ENCODE peak calls at places on chromosomes 16 and 17, in five cellular contexts. T is HEK293T, C is GM12878, D is SK-N-SH, A is HepG2. B is an unnamed sample.

GRCh38 chr16:30046178-30046577 is 15.1 kb upstream of the TLCD3B start:
- DNase-seq in C (no peak), D (no peak), T (no peak), A (no peak), B (no peak)

GRCh38 chr17:55825213-55825612 is 74.4 kb downstream of the PCTP start:
- DNase-seq in A (peak; percentile 10), T (no peak), C (no peak), D (no peak), B (peak; percentile 38)

GRCh38 chr17:73280191-73280590 is 18.5 kb upstream of the CPSF4L start:
- DNase-seq in D (no peak), A (no peak), C (no peak), T (no peak), B (no peak)

GRCh38 chr17:81807210-81807719 is 3.3 kb downstream of the GCGR start:
- DNase-seq in A (no peak), D (no peak), T (no peak), C (no peak), B (no peak)

GRCh38 chr17:64067642-64068041 is 47.2 kb upstream of the ICAM2 start:
- DNase-seq in D (no peak), C (no peak), A (no peak), T (no peak), B (no peak)

GRCh38 chr17:3851461-3852100 is 5.5 kb upstream of the NCBP3 start:
- DNase-seq in D (no peak), C (no peak), T (no peak), A (no peak), B (no peak)

GRCh38 chr17:62062313-62062712 is 2.8 kb downstream of the MED13 start:
- DNase-seq in A (no peak), D (no peak), C (no peak), T (no peak), B (no peak)

GRCh38 chr17:71530227-71530626 is 590.6 kb upstream of the SOX9 start:
- DNase-seq in C (no peak), T (no peak), A (no peak), D (no peak), B (no peak)

GRCh38 chr17:16942141-16943031 is 29.5 kb downstream of the TNFRSF13B start:
- DNase-seq in D (no peak), C (no peak), T (no peak), A (peak; percentile 27), B (no peak)

GRCh38 chr16:68259421-68259820 is 4.9 kb upstream of the SLC7A6 start:
- DNase-seq in C (no peak), T (no peak), A (no peak), D (no peak), B (no peak)

GRCh38 chr16:12449795-12450194 is 353.9 kb downstream of the CPPED1 start:
- DNase-seq in D (no peak), T (no peak), A (no peak), C (no peak), B (no peak)

GRCh38 chr17:41404024-41404651 is 6.7 kb upstream of the KRT31 start:
- DNase-seq in A (peak; percentile 95), D (no peak), T (no peak), C (no peak), B (no peak)

GRCh38 chr17:72515291-72516065 is 394.7 kb downstream of the SOX9 start:
- DNase-seq in C (peak; percentile 77), T (no peak), D (peak; percentile 42), A (no peak), B (no peak)

GRCh38 chr17:2952174-2952845 is 111.1 kb downstream of the OR1D5 start:
- DNase-seq in A (peak; percentile 52), D (no peak), C (no peak), T (no peak), B (no peak)

GRCh38 chr16:22008215-22009142 is 568 bp downstream of the MOSMO start:
- DNase-seq in A (no peak), C (no peak), D (peak; percentile 65), T (no peak), B (no peak)

GRCh38 chr17:6870841-6871240 is 39.3 kb upstream of the TEKT1 start:
- DNase-seq in D (no peak), T (no peak), A (no peak), C (no peak), B (no peak)

GRCh38 chr17:58304735-58305486 is 23.7 kb downstream of the TSPOAP1 start:
- DNase-seq in C (no peak), A (no peak), T (no peak), D (peak; percentile 30), B (no peak)

GRCh38 chr17:320139-320538 is 32.5 kb downstream of the RPH3AL start:
- DNase-seq in A (no peak), D (no peak), T (no peak), C (no peak), B (no peak)

GRCh38 chr17:17559164-17559563 is 32.3 kb downstream of the PEMT start:
- DNase-seq in A (no peak), D (no peak), C (no peak), T (no peak), B (no peak)

GRCh38 chr17:42346473-42346872 is 41.8 kb downstream of the STAT3 start:
- DNase-seq in T (no peak), A (no peak), C (no peak), D (no peak), B (no peak)

GRCh38 chr17:48564200-48565023 is 13.7 kb downstream of the HOXB4 start:
- DNase-seq in C (no peak), A (no peak), T (no peak), D (no peak), B (peak; percentile 33)

GRCh38 chr17:48426019-48426418 is 4.0 kb downstream of the SKAP1 start:
- DNase-seq in C (no peak), D (no peak), A (no peak), T (no peak), B (no peak)

GRCh38 chr17:48910370-48910769 is 2.2 kb downstream of the UBE2Z start:
- DNase-seq in T (no peak), D (no peak), C (no peak), A (peak; percentile 53), B (no peak)

GRCh38 chr16:46428108-46429061 is 192.8 kb downstream of the SHCBP1 start:
- DNase-seq in T (no peak), C (no peak), A (no peak), D (no peak), B (peak; percentile 1)

GRCh38 chr16:13835357-13835756 is 84.6 kb upstream of the ERCC4 start:
- DNase-seq in A (no peak), D (no peak), C (peak; percentile 11), T (no peak), B (no peak)

GRCh38 chr16:54432481-54433229 is 146.1 kb upstream of the IRX3 start:
- DNase-seq in D (no peak), C (no peak), A (peak; percentile 71), T (no peak), B (no peak)
- TF ChIP-seq FOXM1 in D (no peak), C (no peak), A (no peak), T (no peak), B (no peak)

DNA sequence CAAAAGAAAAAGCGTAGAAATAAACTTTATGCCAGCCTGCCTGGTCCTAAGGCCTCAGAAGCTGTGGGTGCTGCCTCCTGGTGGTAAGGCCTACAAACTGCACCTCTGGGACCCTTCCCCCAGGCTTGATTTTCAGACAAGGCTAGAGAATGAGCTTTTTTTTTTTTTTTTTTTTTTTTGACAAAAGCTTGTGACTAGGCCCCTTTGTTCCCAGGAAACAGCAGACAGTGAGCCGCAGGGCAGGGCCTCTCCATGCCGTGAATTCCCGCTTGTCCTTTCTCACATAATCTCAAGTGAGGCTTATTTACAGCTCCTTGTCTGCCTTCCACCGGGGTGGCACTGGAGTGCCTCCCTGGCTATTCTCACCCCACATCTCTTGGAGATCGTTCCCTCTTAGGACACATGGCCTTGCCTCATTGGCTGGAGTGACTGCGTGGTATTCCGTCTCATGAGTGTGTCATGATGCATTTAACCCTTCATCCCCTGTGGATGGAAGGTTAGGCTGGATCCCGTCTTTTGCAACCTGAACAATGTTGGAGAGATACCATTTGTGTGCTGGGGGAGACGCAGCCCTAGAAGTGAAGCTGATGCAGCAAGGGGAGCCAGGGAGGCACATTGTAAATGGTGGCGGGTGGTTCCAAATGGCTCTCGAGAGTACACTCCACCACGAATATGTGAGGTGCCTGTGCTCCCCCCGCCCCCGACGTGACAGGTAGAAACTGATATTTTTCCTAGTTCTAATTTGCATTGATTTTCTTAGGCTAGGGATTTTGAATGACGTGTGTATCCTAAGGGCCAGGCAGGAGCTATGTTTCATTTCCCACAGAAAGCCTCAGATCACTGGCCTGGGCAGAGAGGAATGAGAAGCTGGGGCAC is 49.6 kb downstream of the USP22 start:
- DNase-seq in T (peak; percentile 86), C (peak; percentile 3), D (peak; percentile 95), A (peak; percentile 58), B (peak; percentile 81)
- TF ChIP-seq FOXM1 in T (no peak), C (no peak), D (no peak), A (no peak), B (no peak)

DNA sequence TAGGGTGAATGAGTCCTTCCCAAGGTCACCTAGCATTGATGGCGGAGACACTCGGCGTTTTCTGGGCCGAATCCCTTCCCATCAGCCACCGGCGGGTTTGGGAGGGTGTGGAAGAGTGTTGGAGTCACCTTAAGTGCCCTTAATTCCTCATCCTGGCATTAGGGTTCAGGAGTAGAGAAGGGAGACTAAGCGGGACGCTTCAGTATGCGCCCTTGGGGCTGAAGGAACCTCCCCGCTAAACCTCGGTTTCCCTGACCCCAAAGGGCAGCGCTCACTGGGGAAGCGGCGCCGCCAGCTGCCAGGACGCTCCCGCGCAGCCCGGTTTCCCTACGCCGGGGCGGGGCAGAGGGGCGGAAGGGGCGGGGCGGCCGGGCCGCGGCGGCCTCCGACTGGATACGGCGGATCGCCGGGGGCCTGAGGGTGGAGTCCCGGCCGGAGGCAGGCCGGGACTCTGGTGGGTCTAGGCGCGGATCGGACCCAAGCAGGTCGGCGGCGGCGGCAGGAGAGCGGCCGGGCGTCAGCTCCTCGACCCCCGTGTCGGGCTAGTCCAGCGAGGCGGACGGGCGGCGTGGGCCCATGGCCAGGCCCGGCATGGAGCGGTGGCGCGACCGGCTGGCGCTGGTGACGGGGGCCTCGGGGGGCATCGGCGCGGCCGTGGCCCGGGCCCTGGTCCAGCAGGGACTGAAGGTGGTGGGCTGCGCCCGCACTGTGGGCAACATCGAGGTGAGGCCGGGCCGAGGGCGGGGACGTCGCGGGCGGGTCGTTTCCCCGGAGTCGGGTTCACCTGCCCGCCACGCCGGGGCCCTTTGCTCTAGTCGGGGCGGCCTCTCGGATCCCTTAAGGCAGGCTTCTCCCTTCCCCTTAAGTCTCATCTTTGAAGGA is at the start of gene DHRS11:
- DNase-seq in T (peak; percentile 84), A (peak; percentile 59), C (no peak), D (peak; percentile 99), B (peak; percentile 93)
- TF ChIP-seq FOXM1 in T (no peak), A (no peak), C (no peak), D (no peak), B (no peak)

DNA sequence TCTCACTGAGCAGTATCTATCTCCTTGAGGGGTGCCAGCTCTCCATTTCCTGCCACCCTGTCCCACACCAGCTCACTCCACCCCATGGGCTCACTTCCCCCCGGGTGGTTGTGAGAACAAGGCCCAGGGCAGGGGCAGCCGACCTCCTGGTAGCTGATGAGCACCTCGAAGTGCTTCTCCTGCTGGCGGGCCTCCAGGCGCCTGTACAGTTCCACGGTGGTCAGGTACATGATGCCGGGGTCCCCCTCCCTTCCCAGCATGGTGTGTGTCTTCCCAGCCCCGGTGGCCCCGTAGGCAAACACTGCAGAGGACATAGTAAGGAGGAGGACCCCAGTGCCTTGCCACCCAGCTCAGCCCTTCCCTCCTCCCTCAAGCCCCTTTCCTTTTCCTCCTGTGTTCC is 12.5 kb downstream of the KIF18B start:
- DNase-seq in C (no peak), T (no peak), D (peak; percentile 21), A (no peak), B (no peak)
- TF ChIP-seq FOXM1 in C (no peak), T (no peak), D (no peak), A (no peak), B (no peak)